ENCODE peak calls at places on chromosomes 16 and 17, in five cellular contexts. One of them, this sample, is unnamed.

GRCh38 chr16:85376292-85377095 is 236.6 kb upstream of the GSE1 start:
- DNase-seq in heart left ventricle: no peak
- DNase-seq in fibroblast of pulmonary artery: no peak
- DNase-seq in coronary artery: no peak
- DNase-seq in GM12878: no peak
- DNase-seq in this sample: no peak

GRCh38 chr17:63647065-63647725 is 25.0 kb downstream of the MAP3K3 start:
- DNase-seq in coronary artery: no peak
- DNase-seq in fibroblast of pulmonary artery: peak
- DNase-seq in heart left ventricle: no peak
- DNase-seq in GM12878: no peak
- DNase-seq in this sample: no peak

GRCh38 chr17:12987120-12987519 is 30.7 kb downstream of the ELAC2 start:
- DNase-seq in fibroblast of pulmonary artery: no peak
- DNase-seq in heart left ventricle: no peak
- DNase-seq in GM12878: no peak
- DNase-seq in coronary artery: no peak
- DNase-seq in this sample: no peak

GRCh38 chr17:55726440-55726839 is 3.8 kb upstream of the TMEM100 start:
- DNase-seq in GM12878: no peak
- DNase-seq in coronary artery: no peak
- DNase-seq in fibroblast of pulmonary artery: peak
- DNase-seq in heart left ventricle: no peak
- DNase-seq in this sample: no peak

GRCh38 chr16:85453-85782 is 7.4 kb downstream of the MPG start:
- DNase-seq in GM12878: no peak
- DNase-seq in fibroblast of pulmonary artery: no peak
- DNase-seq in coronary artery: no peak
- DNase-seq in heart left ventricle: peak
- DNase-seq in this sample: no peak

GRCh38 chr16:63618896-63619295 is 1503.0 kb downstream of the CDH11 start:
- DNase-seq in heart left ventricle: no peak
- DNase-seq in GM12878: no peak
- DNase-seq in fibroblast of pulmonary artery: no peak
- DNase-seq in coronary artery: no peak
- DNase-seq in this sample: no peak

GRCh38 chr17:17044846-17045561 is 2.7 kb downstream of the MPRIP start:
- DNase-seq in heart left ventricle: no peak
- DNase-seq in GM12878: peak
- DNase-seq in coronary artery: peak
- DNase-seq in fibroblast of pulmonary artery: peak
- DNase-seq in this sample: peak

GRCh38 chr17:16818821-16819683 is 129.0 kb downstream of the CCDC144A start:
- DNase-seq in heart left ventricle: no peak
- DNase-seq in GM12878: no peak
- DNase-seq in fibroblast of pulmonary artery: no peak
- DNase-seq in coronary artery: no peak
- DNase-seq in this sample: no peak

GRCh38 chr16:53711390-53711789 is 7.4 kb downstream of the FTO start:
- DNase-seq in coronary artery: no peak
- DNase-seq in heart left ventricle: no peak
- DNase-seq in fibroblast of pulmonary artery: no peak
- DNase-seq in GM12878: no peak
- DNase-seq in this sample: no peak

DNA sequence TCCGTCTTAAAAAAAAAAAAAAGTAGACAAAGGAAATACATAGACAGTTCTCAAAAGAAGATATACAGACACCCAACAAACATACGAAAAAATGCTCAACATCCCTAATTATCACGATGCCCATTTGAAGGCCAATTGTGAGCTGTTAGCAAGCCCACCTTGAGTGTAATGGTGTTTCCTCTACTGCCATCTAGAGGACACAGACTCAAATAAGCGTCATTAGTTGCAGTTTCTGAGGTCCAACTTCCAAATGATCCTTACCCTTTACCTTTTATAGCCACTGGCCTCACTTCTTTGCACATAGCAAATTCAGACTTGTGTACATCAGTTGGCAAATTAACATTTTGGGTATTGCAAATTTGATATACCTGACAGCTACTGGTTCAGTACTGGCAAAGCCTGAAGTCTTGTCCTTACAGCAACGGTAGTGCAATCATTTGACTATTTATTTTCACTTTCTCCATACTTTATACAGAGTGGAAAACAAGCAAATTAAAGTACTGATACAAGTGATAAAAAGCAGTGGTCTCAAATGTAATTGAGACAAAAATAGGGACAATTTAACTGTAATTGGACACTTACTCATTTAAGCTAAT is 536.3 kb upstream of the EEF2KMT start:
- DNase-seq in heart left ventricle: no peak
- DNase-seq in GM12878: no peak
- DNase-seq in coronary artery: no peak
- DNase-seq in fibroblast of pulmonary artery: peak
- DNase-seq in this sample: peak
- TF ChIP-seq CTCF in heart left ventricle: peak
- TF ChIP-seq CTCF in GM12878: peak
- TF ChIP-seq CTCF in coronary artery: no peak
- TF ChIP-seq CTCF in fibroblast of pulmonary artery: peak
- TF ChIP-seq CTCF in this sample: peak

GRCh38 chr17:50685334-50685665 is 22.4 kb downstream of the ANKRD40 start:
- DNase-seq in fibroblast of pulmonary artery: no peak
- DNase-seq in coronary artery: no peak
- DNase-seq in heart left ventricle: no peak
- DNase-seq in GM12878: no peak
- DNase-seq in this sample: no peak

GRCh38 chr17:50687200-50688066 is 20.3 kb downstream of the ANKRD40 start:
- DNase-seq in coronary artery: no peak
- DNase-seq in heart left ventricle: no peak
- DNase-seq in GM12878: no peak
- DNase-seq in fibroblast of pulmonary artery: peak
- DNase-seq in this sample: no peak

GRCh38 chr17:50685691-50686493 is 21.8 kb downstream of the ANKRD40 start:
- DNase-seq in coronary artery: no peak
- DNase-seq in heart left ventricle: no peak
- DNase-seq in GM12878: no peak
- DNase-seq in fibroblast of pulmonary artery: no peak
- DNase-seq in this sample: no peak

GRCh38 chr17:50688168-50688719 is 19.5 kb downstream of the ANKRD40 start:
- DNase-seq in heart left ventricle: no peak
- DNase-seq in coronary artery: no peak
- DNase-seq in GM12878: no peak
- DNase-seq in fibroblast of pulmonary artery: no peak
- DNase-seq in this sample: peak

DNA sequence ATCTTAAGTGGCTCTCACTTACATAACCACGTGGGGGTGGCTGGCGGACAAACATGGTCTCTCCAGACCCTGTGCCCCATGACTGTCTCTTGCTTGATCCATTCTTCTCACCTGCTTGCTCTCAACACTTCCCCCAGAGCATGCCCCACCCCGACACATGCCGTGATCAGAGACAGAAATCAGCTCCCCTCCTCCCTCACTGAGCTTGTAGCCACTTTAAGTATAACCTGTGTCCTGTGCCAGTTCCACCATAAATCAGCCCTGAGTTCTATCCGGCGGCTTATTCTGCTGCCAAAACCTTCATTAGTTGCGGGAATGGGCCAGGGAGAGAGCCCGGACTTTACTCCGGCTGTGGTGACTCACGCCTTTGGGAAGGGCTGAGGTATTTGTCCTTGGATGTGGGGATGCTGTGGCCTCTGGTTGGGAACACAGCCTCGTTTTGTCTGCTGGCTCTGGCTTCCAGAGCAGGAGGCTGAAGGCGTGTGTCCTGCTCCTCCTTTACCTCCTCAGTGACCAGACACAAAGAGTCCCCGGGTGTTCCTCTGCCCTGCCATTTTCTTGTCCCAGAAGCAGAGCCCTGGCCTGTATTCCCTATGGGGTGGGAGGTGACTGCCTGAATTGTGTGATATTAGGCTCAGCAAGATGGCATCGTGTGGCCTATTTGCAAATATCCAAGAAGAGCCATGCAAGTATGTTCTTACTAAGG is 21.1 kb downstream of the ANKRD40 start:
- DNase-seq in coronary artery: peak
- DNase-seq in GM12878: no peak
- DNase-seq in heart left ventricle: no peak
- DNase-seq in fibroblast of pulmonary artery: peak
- DNase-seq in this sample: no peak
- H3K4me3 ChIP-seq in coronary artery: no peak
- H3K4me3 ChIP-seq in GM12878: no peak
- H3K4me3 ChIP-seq in heart left ventricle: no peak
- H3K4me3 ChIP-seq in fibroblast of pulmonary artery: no peak
- H3K4me3 ChIP-seq in this sample: no peak

GRCh38 chr17:80264048-80264792 is 3.6 kb downstream of the RNF213 start:
- DNase-seq in heart left ventricle: no peak
- DNase-seq in GM12878: no peak
- DNase-seq in fibroblast of pulmonary artery: no peak
- DNase-seq in coronary artery: no peak
- DNase-seq in this sample: peak

GRCh38 chr17:80262775-80263244 is 2.2 kb downstream of the RNF213 start:
- DNase-seq in coronary artery: no peak
- DNase-seq in fibroblast of pulmonary artery: no peak
- DNase-seq in GM12878: no peak
- DNase-seq in heart left ventricle: no peak
- DNase-seq in this sample: no peak

GRCh38 chr17:80264793-80265075 is 4.1 kb downstream of the RNF213 start:
- DNase-seq in heart left ventricle: no peak
- DNase-seq in GM12878: no peak
- DNase-seq in coronary artery: no peak
- DNase-seq in fibroblast of pulmonary artery: no peak
- DNase-seq in this sample: no peak

GRCh38 chr17:80262291-80262690 is 1.6 kb downstream of the RNF213 start:
- DNase-seq in coronary artery: no peak
- DNase-seq in GM12878: no peak
- DNase-seq in heart left ventricle: no peak
- DNase-seq in fibroblast of pulmonary artery: no peak
- DNase-seq in this sample: no peak

GRCh38 chr17:80263253-80264047 is 2.8 kb downstream of the RNF213 start:
- DNase-seq in coronary artery: peak
- DNase-seq in GM12878: peak
- DNase-seq in heart left ventricle: peak
- DNase-seq in fibroblast of pulmonary artery: peak
- DNase-seq in this sample: peak
- TF ChIP-seq CTCF in coronary artery: no peak
- TF ChIP-seq CTCF in GM12878: peak
- TF ChIP-seq CTCF in heart left ventricle: no peak
- TF ChIP-seq CTCF in fibroblast of pulmonary artery: no peak
- TF ChIP-seq CTCF in this sample: peak

DNA sequence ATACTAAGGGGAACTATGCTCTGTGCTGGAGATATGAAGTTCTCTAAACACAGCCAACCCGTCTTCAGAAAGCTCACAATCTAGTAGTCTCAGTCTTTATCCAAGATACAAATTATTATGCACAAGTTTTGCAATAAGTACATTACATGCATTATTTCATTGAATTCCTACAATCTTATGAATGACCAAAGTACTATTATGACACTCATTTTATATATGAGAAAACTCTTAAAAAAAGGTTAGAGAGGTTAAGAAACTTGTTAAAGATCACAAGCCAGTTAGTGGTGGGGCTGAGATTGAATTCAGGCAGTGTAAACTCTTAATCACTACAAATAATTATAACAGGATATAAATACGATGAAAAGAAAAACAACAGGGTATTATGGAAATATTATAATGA is 4.7 kb upstream of the BRIP1 start:
- DNase-seq in fibroblast of pulmonary artery: no peak
- DNase-seq in coronary artery: no peak
- DNase-seq in GM12878: no peak
- DNase-seq in heart left ventricle: no peak
- DNase-seq in this sample: no peak
- H3K4me3 ChIP-seq in fibroblast of pulmonary artery: no peak
- H3K4me3 ChIP-seq in coronary artery: no peak
- H3K4me3 ChIP-seq in GM12878: no peak
- H3K4me3 ChIP-seq in heart left ventricle: no peak
- H3K4me3 ChIP-seq in this sample: no peak

This sample was measured in GM12865.